ENCODE peak calls at places on chromosomes 1 and 21, in five cellular contexts. F, J, D, V and Y are unnamed samples.

GRCh38 chr21:42621828-42622199 is 31.6 kb upstream of the PDE9A start:
- DNase-seq in F (peak), J (no peak), D (no peak), V (no peak), Y (no peak)

GRCh38 chr1:114130846-114131525 is 22.7 kb downstream of the SYT6 start:
- DNase-seq in F (no peak), J (no peak), D (no peak), V (no peak), Y (no peak)

GRCh38 chr1:5386371-5386770 is 605.9 kb downstream of the NPHP4 start:
- DNase-seq in F (no peak), J (no peak), D (no peak), V (no peak), Y (no peak)

GRCh38 chr1:169113613-169114119 is 7.2 kb downstream of the ATP1B1 start:
- DNase-seq in F (no peak), J (peak), D (peak), V (peak), Y (no peak)

GRCh38 chr1:240256836-240257503 is 165.3 kb downstream of the FMN2 start:
- DNase-seq in F (no peak), J (no peak), D (no peak), V (no peak), Y (no peak)

GRCh38 chr1:203406446-203407045 is 55.6 kb upstream of the FMOD start:
- DNase-seq in F (no peak), J (peak), D (peak), V (no peak), Y (no peak)

GRCh38 chr1:148383966-148384365 is 99.1 kb downstream of the PPIAL4G start:
- DNase-seq in F (no peak), J (no peak), D (no peak), V (no peak), Y (no peak)

GRCh38 chr1:62250126-62250726 is 55.6 kb downstream of the L1TD1 start:
- DNase-seq in F (no peak), J (no peak), D (no peak), V (no peak), Y (no peak)

GRCh38 chr1:95095833-95096217 is 21.3 kb upstream of the TLCD4 start:
- DNase-seq in F (no peak), J (no peak), D (no peak), V (peak), Y (no peak)

GRCh38 chr1:54136269-54136896 is 16.4 kb downstream of the CDCP2 start:
- DNase-seq in F (no peak), J (no peak), D (no peak), V (no peak), Y (no peak)

GRCh38 chr1:19154876-19155275 is 55.2 kb downstream of the UBR4 start:
- DNase-seq in F (no peak), J (no peak), D (no peak), V (no peak), Y (no peak)

GRCh38 chr1:19156676-19157075 is 53.4 kb downstream of the UBR4 start:
- DNase-seq in F (no peak), J (no peak), D (peak), V (no peak), Y (no peak)

GRCh38 chr1:19149736-19150135 is 60.3 kb downstream of the UBR4 start:
- DNase-seq in F (no peak), J (no peak), D (no peak), V (no peak), Y (no peak)

GRCh38 chr1:19151537-19151936 is 58.5 kb downstream of the UBR4 start:
- DNase-seq in F (no peak), J (no peak), D (no peak), V (no peak), Y (no peak)

DNA sequence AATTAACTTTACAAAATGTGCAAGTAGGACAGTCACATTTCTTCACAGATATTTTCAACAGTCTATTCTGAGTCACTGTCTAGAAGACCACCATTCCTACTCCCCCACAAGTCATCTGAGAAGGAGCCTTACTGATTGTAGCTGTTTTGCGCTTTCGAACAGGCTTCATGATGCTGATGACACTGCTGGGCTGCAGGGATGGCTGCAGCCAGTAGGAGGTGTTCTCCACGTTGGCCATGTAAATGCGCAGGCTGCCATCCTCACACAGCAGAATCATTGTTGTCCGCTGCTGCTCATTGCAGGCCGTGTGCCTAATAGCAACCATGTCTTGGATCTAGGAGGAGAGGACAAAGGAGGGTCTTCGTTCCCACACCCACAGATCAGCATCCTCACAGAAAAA is 56.9 kb downstream of the UBR4 start:
- DNase-seq in F (no peak), J (no peak), D (no peak), V (no peak), Y (no peak)
- TF ChIP-seq CTCF in F (no peak), J (no peak), D (no peak), V (peak), Y (peak)

DNA sequence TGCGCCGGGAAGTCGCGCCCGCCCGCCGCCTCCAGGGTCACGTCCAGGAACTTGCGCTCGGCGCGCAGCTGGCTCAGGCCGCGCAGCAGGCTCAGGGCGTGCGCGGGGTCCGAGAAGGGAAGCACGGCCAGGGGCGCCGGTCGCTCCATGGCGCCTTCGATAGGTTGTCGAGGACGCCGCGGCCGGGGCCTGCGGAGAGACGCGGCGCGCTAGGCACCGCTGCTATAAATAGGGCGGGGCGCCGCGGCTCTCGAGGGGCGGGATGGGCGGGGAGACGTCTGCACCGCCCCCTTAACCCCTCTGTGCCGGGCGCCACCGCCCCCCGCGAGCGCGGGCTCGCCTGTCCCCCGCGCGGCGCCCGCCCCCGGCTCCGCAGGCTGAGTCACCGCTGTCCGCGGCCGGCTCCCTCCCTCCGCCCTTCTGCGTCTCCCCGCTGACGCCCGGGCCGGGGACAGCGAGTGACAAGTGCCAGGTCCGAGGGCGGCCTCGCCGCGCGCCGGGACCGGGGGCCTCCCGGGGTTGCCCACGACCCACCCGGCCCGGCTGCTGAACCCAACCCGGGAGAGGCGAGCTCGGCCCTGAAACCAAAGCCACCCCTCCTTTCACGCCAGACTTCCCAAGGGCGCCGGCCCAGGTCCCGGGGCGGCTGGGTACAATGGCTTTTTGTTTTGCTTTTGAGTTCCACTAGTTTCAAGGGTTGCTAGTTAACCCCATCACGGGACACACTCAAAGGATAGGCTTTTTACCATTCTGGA is at the start of gene KLHL21:
- DNase-seq in F (peak), J (peak), D (peak), V (no peak), Y (peak)
- TF ChIP-seq CTCF in F (no peak), J (no peak), D (no peak), V (no peak), Y (no peak)

GRCh38 chr1:153277852-153278251 is 18.4 kb downstream of the LORICRIN start:
- DNase-seq in F (peak), J (no peak), D (no peak), V (no peak), Y (peak)
- TF ChIP-seq CTCF in F (peak), J (peak), D (peak), V (peak), Y (peak)

DNA sequence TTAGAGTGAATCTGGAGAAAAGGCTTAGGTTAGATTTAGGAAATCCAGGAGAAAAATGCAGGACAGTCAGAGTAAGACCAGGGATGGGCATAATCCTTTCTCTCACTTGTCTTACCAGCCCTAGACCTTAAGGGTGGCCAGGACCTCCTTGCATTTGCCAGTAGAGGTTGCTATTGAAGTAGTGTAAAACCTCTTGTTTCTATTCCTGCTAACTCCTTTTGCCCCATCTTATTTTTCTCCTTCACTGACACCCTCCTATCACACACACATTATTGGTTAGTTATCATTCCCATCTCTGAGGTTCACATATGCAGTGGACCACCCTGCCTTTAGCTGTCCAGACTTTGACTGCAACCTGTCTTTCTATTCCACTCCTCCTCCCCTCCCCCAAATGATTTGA is 75.0 kb upstream of the MACF1 start:
- DNase-seq in F (no peak), J (peak), D (peak), V (no peak), Y (peak)
- TF ChIP-seq CTCF in F (no peak), J (peak), D (peak), V (peak), Y (peak)

DNA sequence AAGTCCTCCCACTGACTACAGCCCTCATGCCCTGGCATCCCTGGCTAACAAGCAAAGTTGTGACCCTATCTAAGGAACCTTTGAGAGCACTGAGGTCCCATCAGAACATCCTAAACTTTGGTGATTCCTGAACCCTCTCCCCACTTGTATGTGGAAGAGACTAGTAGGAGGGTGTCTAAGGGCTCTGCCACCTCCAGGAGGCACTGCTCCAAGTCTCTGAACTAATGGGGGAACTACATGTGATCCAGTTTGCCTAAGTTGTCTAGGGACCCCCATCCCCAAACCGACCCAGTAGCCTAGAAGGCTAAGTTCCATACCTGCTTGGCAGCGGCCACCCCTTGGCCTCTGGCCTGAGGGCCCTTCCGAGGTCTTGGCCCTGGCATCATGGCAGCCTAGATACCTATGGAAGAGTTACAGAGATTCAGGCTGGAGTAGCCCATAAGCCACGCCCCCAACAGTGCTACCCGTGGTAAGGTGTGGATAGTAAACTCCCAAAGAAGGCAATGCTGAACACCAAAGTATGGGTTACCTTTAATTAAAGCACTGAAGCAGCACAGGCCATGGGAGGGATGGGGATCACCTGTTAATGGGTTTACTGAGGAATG is 1.7 kb downstream of the CC2D1B start:
- DNase-seq in F (no peak), J (no peak), D (no peak), V (no peak), Y (no peak)
- TF ChIP-seq CTCF in F (no peak), J (no peak), D (no peak), V (no peak), Y (no peak)

GRCh38 chr1:14420686-14421085 is 177.8 kb upstream of the KAZN start:
- DNase-seq in F (no peak), J (no peak), D (no peak), V (no peak), Y (no peak)
- TF ChIP-seq CTCF in F (no peak), J (no peak), D (no peak), V (no peak), Y (no peak)

DNA sequence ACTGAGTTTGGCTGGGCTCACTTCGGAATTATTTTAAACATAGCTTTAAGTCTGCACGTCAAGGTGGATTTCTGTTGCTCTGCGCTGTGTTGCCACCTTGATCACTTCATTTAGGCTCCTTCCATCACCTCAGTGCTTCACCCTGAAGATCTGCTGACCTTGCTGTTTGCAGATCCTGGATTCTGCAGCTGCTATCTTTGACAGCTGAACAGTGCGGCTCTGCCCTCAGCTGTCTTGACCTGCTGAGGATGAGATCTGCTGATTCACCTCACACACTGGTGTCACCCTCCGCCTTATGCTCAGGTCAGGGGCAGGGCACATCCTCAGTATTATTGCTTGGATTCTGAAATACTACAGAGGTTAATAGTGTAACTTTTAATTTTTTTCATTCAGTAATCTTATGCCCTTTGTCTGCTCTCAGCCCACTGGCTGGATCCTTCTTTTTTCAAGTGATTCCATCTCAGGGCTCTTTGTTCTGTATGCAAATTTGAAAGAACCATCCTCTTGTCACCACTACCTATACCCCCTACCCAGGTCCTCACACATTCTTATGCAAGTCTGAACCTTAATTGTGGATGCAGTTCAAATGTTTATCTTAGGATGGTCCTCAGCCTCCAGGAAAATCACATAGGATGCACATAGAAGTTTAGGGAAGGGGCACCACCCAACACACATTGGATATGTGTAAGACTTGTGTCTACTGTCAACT is 364.0 kb downstream of the OLFM3 start:
- DNase-seq in F (no peak), J (no peak), D (no peak), V (no peak), Y (no peak)
- TF ChIP-seq CTCF in F (no peak), J (no peak), D (no peak), V (no peak), Y (no peak)

GRCh38 chr1:210416049-210416448 is 87.3 kb downstream of the HHAT start:
- DNase-seq in F (no peak), J (no peak), D (no peak), V (no peak), Y (no peak)
- TF ChIP-seq CTCF in F (no peak), J (no peak), D (no peak), V (peak), Y (no peak)